ENCODE peak calls at places on chromosomes 5 and 9, in four cellular contexts. T is HepG2, N is GM12878, V is H1. L is an unnamed sample.

GRCh38 chr5:115809946-115810345 is 6.5 kb downstream of the CDO1 start:
- DNase-seq in T (no peak), N (no peak), V (no peak), L (no peak)

GRCh38 chr5:82355496-82355895 is 77.3 kb upstream of the RPS23 start:
- DNase-seq in T (no peak), N (no peak), V (no peak), L (no peak)

GRCh38 chr5:157977957-157978505 is 119.1 kb upstream of the CLINT1 start:
- DNase-seq in T (no peak), N (no peak), V (no peak), L (no peak)

GRCh38 chr5:65451436-65451835 is 30.3 kb downstream of the ADAMTS6 start:
- DNase-seq in T (no peak), N (no peak), V (no peak), L (no peak)

GRCh38 chr5:73093943-73094342 is 26.4 kb upstream of the TMEM171 start:
- DNase-seq in T (no peak), N (no peak), V (no peak), L (no peak)

GRCh38 chr5:169037478-169037877 is 263.5 kb downstream of the SLIT3 start:
- DNase-seq in T (no peak), N (no peak), V (no peak), L (no peak)

GRCh38 chr5:139711067-139711851 is 63.1 kb downstream of the CXXC5 start:
- DNase-seq in T (no peak), N (no peak), V (no peak), L (no peak)

GRCh38 chr5:79702606-79703380 is 13.2 kb downstream of the CMYA5 start:
- DNase-seq in T (peak), N (no peak), V (no peak), L (no peak)

GRCh38 chr9:132288956-132289355 is 65.8 kb downstream of the SETX start:
- DNase-seq in T (no peak), N (no peak), V (no peak), L (no peak)

GRCh38 chr5:60338846-60339245 is 361.1 kb downstream of the DEPDC1B start:
- DNase-seq in T (no peak), N (no peak), V (no peak), L (no peak)

GRCh38 chr9:96020822-96021615 is 145.5 kb downstream of the ERCC6L2 start:
- DNase-seq in T (no peak), N (no peak), V (no peak), L (no peak)

GRCh38 chr5:134145779-134146581 is 30.8 kb downstream of the SKP1 start:
- DNase-seq in T (peak), N (no peak), V (peak), L (peak)

GRCh38 chr5:160064979-160065619 is 54.2 kb downstream of the PWWP2A start:
- DNase-seq in T (no peak), N (no peak), V (no peak), L (no peak)

GRCh38 chr5:2207416-2207950 is 324.8 kb upstream of the IRX4 start:
- DNase-seq in T (no peak), N (no peak), V (no peak), L (no peak)

GRCh38 chr9:112970939-112971338 is 41.1 kb downstream of the ZNF883 start:
- DNase-seq in T (no peak), N (no peak), V (no peak), L (no peak)

GRCh38 chr9:16413509-16414016 is 456.9 kb downstream of the BNC2 start:
- DNase-seq in T (peak), N (no peak), V (no peak), L (no peak)

GRCh38 chr9:117718701-117719100 is 14.5 kb downstream of the TLR4 start:
- DNase-seq in T (no peak), N (no peak), V (no peak), L (no peak)

GRCh38 chr5:107293551-107293950 is 377.2 kb downstream of the EFNA5 start:
- DNase-seq in T (no peak), N (no peak), V (no peak), L (no peak)

GRCh38 chr5:139668924-139669680 is 21.0 kb downstream of the CXXC5 start:
- DNase-seq in T (no peak), N (no peak), V (no peak), L (no peak)

GRCh38 chr9:82147798-82148440 is 159.3 kb downstream of the SPATA31D1 start:
- DNase-seq in T (no peak), N (no peak), V (no peak), L (no peak)

GRCh38 chr5:81052325-81052724 is 92.2 kb downstream of the RASGRF2 start:
- DNase-seq in T (no peak), N (no peak), V (no peak), L (no peak)

GRCh38 chr9:14372437-14373318 is 58.7 kb upstream of the NFIB start:
- DNase-seq in T (peak), N (no peak), V (peak), L (peak)

GRCh38 chr5:151221574-151221973 is 2.3 kb downstream of the CCDC69 start:
- DNase-seq in T (no peak), N (no peak), V (no peak), L (no peak)

GRCh38 chr9:136011703-136012496 is 50.7 kb upstream of the UBAC1 start:
- DNase-seq in T (peak), N (no peak), V (no peak), L (no peak)

GRCh38 chr5:937151-937924 is 44.7 kb downstream of the TRIP13 start:
- DNase-seq in T (no peak), N (no peak), V (no peak), L (no peak)

GRCh38 chr5:157205708-157206107 is 25.1 kb downstream of the ITK start:
- DNase-seq in T (no peak), N (no peak), V (no peak), L (no peak)

GRCh38 chr5:141373673-141374317 is at the start of gene PCDHGA6:
- DNase-seq in T (no peak), N (no peak), V (no peak), L (no peak)

GRCh38 chr9:93111001-93111370 is 15.0 kb downstream of the CARD19 start:
- DNase-seq in T (no peak), N (no peak), V (no peak), L (no peak)

GRCh38 chr5:75844301-75844700 is 127.1 kb upstream of the POC5 start:
- DNase-seq in T (no peak), N (no peak), V (no peak), L (no peak)

GRCh38 chr5:173234129-173234793 is 745 bp downstream of the NKX2-5 start:
- DNase-seq in T (no peak), N (no peak), V (no peak), L (no peak)
- H3K4me3 ChIP-seq in T (peak), N (no peak), V (peak), L (peak)

GRCh38 chr5:88884435-88884877 is 1.5 kb upstream of the MEF2C start:
- DNase-seq in T (no peak), N (no peak), V (no peak), L (no peak)

GRCh38 chr5:88883566-88884434 is 816 bp upstream of the MEF2C start:
- DNase-seq in T (no peak), N (no peak), V (no peak), L (no peak)

GRCh38 chr5:88881566-88881965 is 1.4 kb downstream of the MEF2C start:
- DNase-seq in T (no peak), N (no peak), V (no peak), L (no peak)

GRCh38 chr5:88882321-88883038 is 504 bp downstream of the MEF2C start:
- DNase-seq in T (no peak), N (no peak), V (no peak), L (no peak)

GRCh38 chr5:88883059-88883565 is at the start of gene MEF2C:
- DNase-seq in T (no peak), N (no peak), V (no peak), L (no peak)
- TF ChIP-seq SUZ12 in T (no peak), N (no peak), V (no peak), L (no peak)

GRCh38 chr5:126513703-126514102 is 81.3 kb downstream of the ALDH7A1 start:
- DNase-seq in T (no peak), N (no peak), V (no peak), L (no peak)
- H3K4me3 ChIP-seq in T (no peak), N (no peak), V (no peak), L (no peak)

GRCh38 chr9:30757723-30758122 is 1626.7 kb upstream of the ACO1 start:
- DNase-seq in T (no peak), N (no peak), V (no peak), L (no peak)
- TF ChIP-seq SUZ12 in T (no peak), N (no peak), V (no peak), L (no peak)

GRCh38 chr9:109436071-109436470 is 62.0 kb downstream of the PTPN3 start:
- DNase-seq in T (no peak), N (no peak), V (no peak), L (no peak)

GRCh38 chr9:109430231-109430630 is 67.9 kb downstream of the PTPN3 start:
- DNase-seq in T (no peak), N (no peak), V (no peak), L (no peak)

GRCh38 chr9:109428854-109429253 is 69.3 kb downstream of the PTPN3 start:
- DNase-seq in T (no peak), N (no peak), V (no peak), L (no peak)

GRCh38 chr9:109437286-109437685 is 60.8 kb downstream of the PTPN3 start:
- DNase-seq in T (no peak), N (no peak), V (no peak), L (no peak)

DNA sequence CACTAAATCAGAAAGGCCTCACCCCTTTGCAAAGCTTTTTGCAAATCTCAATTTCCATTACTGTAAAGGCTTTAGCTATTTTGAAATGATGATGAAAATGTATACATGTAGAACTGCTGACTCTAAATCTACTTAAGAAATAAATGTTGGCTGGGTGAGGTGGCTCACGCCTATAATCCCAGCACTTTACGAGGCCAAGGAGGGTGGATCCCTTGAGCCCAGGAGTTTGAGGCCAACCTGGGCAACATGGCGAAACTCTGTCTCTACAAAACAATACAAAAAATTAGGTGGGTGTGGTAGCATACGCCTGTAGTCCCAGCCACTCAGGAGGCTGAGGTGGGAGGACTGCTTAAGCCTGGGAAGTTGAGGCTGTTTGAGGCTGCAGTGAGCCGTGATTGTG is 64.6 kb downstream of the PTPN3 start:
- DNase-seq in T (no peak), N (no peak), V (no peak), L (no peak)
- H3K4me3 ChIP-seq in T (no peak), N (no peak), V (no peak), L (no peak)

GRCh38 chr5:155729684-155730059 is 597.3 kb upstream of the SGCD start:
- DNase-seq in T (no peak), N (no peak), V (no peak), L (no peak)

GRCh38 chr5:155727512-155728145 is 599.3 kb upstream of the SGCD start:
- DNase-seq in T (no peak), N (no peak), V (no peak), L (no peak)

GRCh38 chr5:155728857-155729683 is 597.9 kb upstream of the SGCD start:
- DNase-seq in T (no peak), N (no peak), V (no peak), L (no peak)

GRCh38 chr5:155726267-155726666 is 600.7 kb upstream of the SGCD start:
- DNase-seq in T (no peak), N (no peak), V (no peak), L (peak)

GRCh38 chr5:155728146-155728856 is 598.7 kb upstream of the SGCD start:
- DNase-seq in T (no peak), N (no peak), V (no peak), L (peak)
- TF ChIP-seq SUZ12 in T (no peak), N (no peak), V (no peak), L (no peak)

L was measured in NT2/D1.